ENCODE peak calls at places on chromosome 4, in ten cellular contexts. A is mammary epithelial cell; Y is choroid plexus epithelial cell; U is CD8-positive, alpha-beta T cell; T is BE2C; K is neural progenitor cell; E is fibroblast of lung; V is MG63; M is lower leg skin; Z is heart left ventricle. G is an unnamed sample.
A peak's percentile ranks its signal among the peaks of the same experiment; 100 is the strongest.

GRCh38 chr4:159171287-159171686 is 68.4 kb downstream of the RAPGEF2 start:
- DNase-seq in U (no peak), V (peak; percentile 9), K (no peak), M (no peak), E (no peak), Z (no peak), T (no peak), Y (no peak), A (peak; percentile 69), G (peak; percentile 20)

GRCh38 chr4:74402692-74403460 is 37.9 kb downstream of the EREG start:
- DNase-seq in T (no peak), Y (no peak), M (no peak), A (no peak), Z (no peak), K (no peak), U (no peak), V (no peak), E (no peak), G (no peak)

GRCh38 chr4:148052448-148052847 is 320.6 kb downstream of the ARHGAP10 start:
- DNase-seq in Y (peak; percentile 36), E (peak; percentile 31), M (no peak), A (no peak), U (peak; percentile 51), Z (no peak), K (no peak), T (no peak), V (no peak), G (no peak)

GRCh38 chr4:2386717-2387116 is 31.7 kb downstream of the ZFYVE28 start:
- DNase-seq in Z (no peak), V (no peak), T (no peak), E (no peak), K (no peak), M (no peak), U (no peak), A (no peak), Y (no peak), G (no peak)

GRCh38 chr4:169311643-169312365 is 41.0 kb upstream of the SH3RF1 start:
- DNase-seq in U (no peak), M (no peak), V (no peak), K (peak; percentile 81), Y (peak; percentile 84), Z (peak; percentile 40), E (peak; percentile 62), A (peak; percentile 22), T (peak; percentile 84), G (peak; percentile 35)

GRCh38 chr4:76087007-76087769 is 12.7 kb downstream of the ART3 start:
- DNase-seq in T (peak; percentile 68), Y (peak; percentile 76), M (no peak), V (peak; percentile 40), K (peak; percentile 80), Z (peak; percentile 42), E (peak; percentile 58), U (no peak), A (peak; percentile 82), G (peak; percentile 34)

GRCh38 chr4:95627004-95627403 is 78.2 kb upstream of the UNC5C start:
- DNase-seq in V (no peak), Z (no peak), M (no peak), U (no peak), E (no peak), A (peak; percentile 2), Y (no peak), T (no peak), K (no peak), G (no peak)

GRCh38 chr4:168200685-168201084 is 108.3 kb downstream of the ANXA10 start:
- DNase-seq in Y (peak; percentile 39), M (no peak), Z (no peak), A (peak; percentile 54), E (no peak), V (no peak), T (no peak), K (no peak), U (no peak), G (no peak)

GRCh38 chr4:11669156-11669555 is 240.5 kb upstream of the HS3ST1 start:
- DNase-seq in T (no peak), K (no peak), E (no peak), Z (no peak), M (no peak), A (peak; percentile 28), U (no peak), Y (peak; percentile 25), V (no peak), G (no peak)

GRCh38 chr4:109302366-109303140 is at the start of gene COL25A1:
- DNase-seq in T (peak; percentile 93), E (peak; percentile 26), K (peak; percentile 95), Z (peak; percentile 50), U (peak; percentile 50), Y (peak; percentile 39), V (peak; percentile 26), M (peak; percentile 84), A (no peak), G (peak; percentile 64)

GRCh38 chr4:167232805-167233522 is 1.3 kb downstream of the SPOCK3 start:
- DNase-seq in Y (no peak), Z (no peak), V (no peak), T (peak; percentile 16), U (no peak), M (no peak), K (peak; percentile 30), A (no peak), E (no peak), G (no peak)

GRCh38 chr4:74947798-74948197 is 14.9 kb downstream of the PARM1 start:
- DNase-seq in E (no peak), Y (no peak), U (no peak), K (no peak), V (no peak), A (no peak), Z (no peak), M (no peak), T (no peak), G (no peak)

GRCh38 chr4:140450352-140450751 is 22.9 kb upstream of the CLGN start:
- DNase-seq in M (no peak), T (no peak), Z (no peak), V (no peak), K (no peak), E (peak; percentile 30), Y (no peak), U (no peak), A (no peak), G (no peak)

GRCh38 chr4:28557755-28558154 is 1697.1 kb downstream of the STIM2 start:
- DNase-seq in Y (peak; percentile 32), A (peak; percentile 32), U (no peak), M (no peak), K (no peak), Z (no peak), V (no peak), T (no peak), E (peak; percentile 25), G (peak; percentile 1)

GRCh38 chr4:1583051-1583785 is 100.9 kb downstream of the FAM53A start:
- DNase-seq in E (no peak), V (no peak), Y (no peak), T (no peak), K (no peak), U (peak; percentile 17), Z (no peak), M (peak; percentile 77), A (no peak), G (no peak)

GRCh38 chr4:99735822-99736221 is 78.2 kb upstream of the C4orf54 start:
- DNase-seq in Z (no peak), V (no peak), Y (no peak), K (no peak), A (no peak), E (no peak), T (no peak), M (no peak), U (no peak), G (no peak)

GRCh38 chr4:122762966-122763716 is 30.6 kb downstream of the BBS12 start:
- DNase-seq in M (no peak), V (no peak), Y (no peak), T (no peak), Z (no peak), E (no peak), U (no peak), A (no peak), K (peak; percentile 29), G (peak; percentile 27)

GRCh38 chr4:112253382-112254000 is 21.9 kb downstream of the AP1AR start:
- DNase-seq in E (no peak), U (no peak), V (no peak), Y (peak; percentile 66), K (peak; percentile 18), T (no peak), Z (no peak), A (no peak), M (no peak), G (no peak)

GRCh38 chr4:88696620-88697019 is 1.0 kb downstream of the NAP1L5 start:
- DNase-seq in E (peak; percentile 51), V (no peak), M (no peak), A (no peak), U (no peak), T (no peak), K (no peak), Y (no peak), Z (no peak), G (no peak)
- H3K4me3 ChIP-seq in E (peak overlapping the region; percentile 87), V (peak overlapping the region; percentile 56), M (no peak overlapping the region), A (no peak overlapping the region), U (no peak overlapping the region), T (peak overlapping the region; percentile 70), K (peak overlapping the region; percentile 73), Y (peak overlapping the region; percentile 74), Z (peak overlapping the region; percentile 68), G (peak overlapping the region; percentile 67)

DNA sequence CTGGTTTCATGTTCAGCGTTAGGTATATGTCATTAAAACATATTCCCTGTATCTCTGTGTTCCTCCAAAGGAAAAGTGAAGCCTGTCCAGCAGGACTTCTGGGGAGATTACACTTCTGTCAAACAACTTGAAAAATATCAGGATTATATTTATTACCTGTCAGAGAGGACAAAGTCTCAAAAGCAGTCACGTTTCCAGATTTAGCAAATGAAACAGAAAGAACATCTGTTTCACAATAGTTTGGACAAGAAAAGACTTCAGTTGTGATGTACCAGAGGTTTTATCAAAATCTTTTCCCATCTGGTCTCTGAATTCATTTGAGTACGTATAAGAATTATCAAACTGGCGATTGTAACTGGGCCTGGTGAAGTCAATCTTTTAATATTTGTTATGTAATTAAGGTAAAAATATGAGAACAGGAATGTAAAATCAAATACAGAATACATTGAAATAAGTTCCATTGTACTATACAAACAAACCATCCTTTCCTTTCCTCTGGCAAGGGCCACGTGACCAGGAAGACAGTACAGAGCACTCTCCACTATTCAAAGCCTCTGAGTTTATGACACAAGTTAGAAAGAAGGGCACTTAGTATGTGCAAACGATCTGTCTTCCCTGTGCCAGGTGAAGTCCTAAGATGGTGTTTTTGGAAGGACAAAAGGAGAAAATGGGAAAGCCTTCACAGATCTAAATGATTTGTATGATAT is 3.2 kb downstream of the CASP3 start:
- DNase-seq in V (no peak), T (no peak), K (no peak), A (no peak), Y (no peak), E (no peak), M (no peak), Z (no peak), U (no peak), G (no peak)
- H3K4me3 ChIP-seq in V (no peak overlapping the region), T (peak overlapping the region; percentile 88), K (no peak overlapping the region), A (no peak overlapping the region), Y (no peak overlapping the region), E (no peak overlapping the region), M (no peak overlapping the region), Z (no peak overlapping the region), U (no peak overlapping the region), G (no peak overlapping the region)

GRCh38 chr4:77167173-77167572 is 10.2 kb downstream of the CCNG2 start:
- DNase-seq in V (no peak), A (no peak), M (no peak), Z (no peak), T (no peak), K (no peak), Y (no peak), E (no peak), U (no peak), G (no peak)
- H3K4me3 ChIP-seq in V (no peak overlapping the region), A (no peak overlapping the region), M (no peak overlapping the region), Z (no peak overlapping the region), T (no peak overlapping the region), K (peak overlapping the region; percentile 80), Y (no peak overlapping the region), E (no peak overlapping the region), U (no peak overlapping the region), G (no peak overlapping the region)

GRCh38 chr4:179719766-179720470 is 2277.7 kb upstream of the AGA start:
- DNase-seq in T (no peak), V (no peak), K (no peak), A (no peak), Y (no peak), U (no peak), M (no peak), Z (no peak), E (no peak), G (no peak)
- H3K4me3 ChIP-seq in T (no peak overlapping the region), V (no peak overlapping the region), K (no peak overlapping the region), A (no peak overlapping the region), Y (no peak overlapping the region), U (no peak overlapping the region), M (no peak overlapping the region), Z (no peak overlapping the region), E (no peak overlapping the region), G (no peak overlapping the region)